ENCODE peak calls at places on chromosomes 3 and 15, in five cellular contexts. One of them, this sample, is unnamed.
A peak's percentile ranks its signal among the peaks of the same experiment; 100 is the strongest.

GRCh38 chr3:89227634-89228033 is 120.2 kb downstream of the EPHA3 start:
- DNase-seq in MM.1S: no peak
- DNase-seq in SK-N-SH: no peak
- DNase-seq in uterus: no peak
- DNase-seq in colonic mucosa: no peak
- DNase-seq in this sample: no peak

GRCh38 chr15:63983071-63983711 is 63.1 kb downstream of the DAPK2 start:
- DNase-seq in colonic mucosa: peak; percentile 7
- DNase-seq in MM.1S: no peak
- DNase-seq in uterus: no peak
- DNase-seq in SK-N-SH: no peak
- DNase-seq in this sample: no peak

GRCh38 chr15:78209646-78210348 is 24.6 kb downstream of the ACSBG1 start:
- DNase-seq in colonic mucosa: peak; percentile 63
- DNase-seq in uterus: no peak
- DNase-seq in MM.1S: no peak
- DNase-seq in SK-N-SH: no peak
- DNase-seq in this sample: peak; percentile 30

GRCh38 chr3:110307065-110307809 is 764.4 kb upstream of the NECTIN3 start:
- DNase-seq in MM.1S: no peak
- DNase-seq in uterus: no peak
- DNase-seq in SK-N-SH: no peak
- DNase-seq in colonic mucosa: no peak
- DNase-seq in this sample: no peak

GRCh38 chr3:128727996-128728395 is 2.0 kb downstream of the RAB7A start:
- DNase-seq in colonic mucosa: no peak
- DNase-seq in MM.1S: no peak
- DNase-seq in uterus: no peak
- DNase-seq in SK-N-SH: no peak
- DNase-seq in this sample: no peak

GRCh38 chr15:25768271-25768670 is 94.9 kb downstream of the ATP10A start:
- DNase-seq in uterus: no peak
- DNase-seq in colonic mucosa: no peak
- DNase-seq in MM.1S: no peak
- DNase-seq in SK-N-SH: no peak
- DNase-seq in this sample: no peak

GRCh38 chr3:141336672-141337522 is 31.4 kb upstream of the ZBTB38 start:
- DNase-seq in colonic mucosa: no peak
- DNase-seq in SK-N-SH: no peak
- DNase-seq in uterus: no peak
- DNase-seq in MM.1S: no peak
- DNase-seq in this sample: no peak

GRCh38 chr3:117892991-117893390 is 1141.7 kb downstream of the IGSF11 start:
- DNase-seq in uterus: no peak
- DNase-seq in MM.1S: no peak
- DNase-seq in colonic mucosa: no peak
- DNase-seq in SK-N-SH: no peak
- DNase-seq in this sample: no peak

GRCh38 chr3:308597-309321 is 112.2 kb downstream of the CHL1 start:
- DNase-seq in colonic mucosa: no peak
- DNase-seq in MM.1S: no peak
- DNase-seq in uterus: no peak
- DNase-seq in SK-N-SH: no peak
- DNase-seq in this sample: no peak

GRCh38 chr3:54954019-54954418 is 26.2 kb upstream of the LRTM1 start:
- DNase-seq in MM.1S: no peak
- DNase-seq in SK-N-SH: peak; percentile 13
- DNase-seq in colonic mucosa: no peak
- DNase-seq in uterus: no peak
- DNase-seq in this sample: peak; percentile 36

GRCh38 chr15:90376789-90377188 is 11.3 kb upstream of the IQGAP1 start:
- DNase-seq in uterus: no peak
- DNase-seq in MM.1S: peak; percentile 54
- DNase-seq in colonic mucosa: no peak
- DNase-seq in SK-N-SH: no peak
- DNase-seq in this sample: no peak

GRCh38 chr3:20564966-20565365 is 379.0 kb upstream of the SGO1 start:
- DNase-seq in MM.1S: no peak
- DNase-seq in colonic mucosa: no peak
- DNase-seq in uterus: no peak
- DNase-seq in SK-N-SH: no peak
- DNase-seq in this sample: no peak

GRCh38 chr15:96325579-96326331 is 4.7 kb upstream of the NR2F2 start:
- DNase-seq in colonic mucosa: no peak
- DNase-seq in SK-N-SH: no peak
- DNase-seq in uterus: no peak
- DNase-seq in MM.1S: no peak
- DNase-seq in this sample: peak; percentile 71

GRCh38 chr15:59444082-59444835 is 6.3 kb downstream of the FAM81A start:
- DNase-seq in SK-N-SH: no peak
- DNase-seq in uterus: no peak
- DNase-seq in MM.1S: no peak
- DNase-seq in colonic mucosa: no peak
- DNase-seq in this sample: peak; percentile 45

GRCh38 chr3:51371943-51372557 is 13.0 kb upstream of the MANF start:
- DNase-seq in colonic mucosa: peak; percentile 67
- DNase-seq in MM.1S: peak; percentile 77
- DNase-seq in SK-N-SH: peak; percentile 56
- DNase-seq in uterus: no peak
- DNase-seq in this sample: peak; percentile 52

GRCh38 chr3:87969620-87970019 is 89.2 kb downstream of the CGGBP1 start:
- DNase-seq in uterus: no peak
- DNase-seq in colonic mucosa: peak; percentile 36
- DNase-seq in SK-N-SH: no peak
- DNase-seq in MM.1S: no peak
- DNase-seq in this sample: no peak

GRCh38 chr15:80854104-80854503 is 74.9 kb downstream of the CEMIP start:
- DNase-seq in SK-N-SH: no peak
- DNase-seq in uterus: peak; percentile 72
- DNase-seq in MM.1S: no peak
- DNase-seq in colonic mucosa: no peak
- DNase-seq in this sample: no peak

GRCh38 chr3:132721479-132722164 is 587 bp downstream of the NPHP3 start:
- DNase-seq in colonic mucosa: peak; percentile 63
- DNase-seq in MM.1S: peak; percentile 49
- DNase-seq in SK-N-SH: no peak
- DNase-seq in uterus: peak; percentile 20
- DNase-seq in this sample: peak; percentile 76

GRCh38 chr3:71582612-71583568 is 638 bp downstream of the FOXP1 start:
- DNase-seq in colonic mucosa: peak; percentile 87
- DNase-seq in MM.1S: peak; percentile 53
- DNase-seq in uterus: peak; percentile 50
- DNase-seq in SK-N-SH: peak; percentile 75
- DNase-seq in this sample: peak; percentile 26

GRCh38 chr15:98281130-98281529 is 320.6 kb downstream of the ARRDC4 start:
- DNase-seq in MM.1S: no peak
- DNase-seq in colonic mucosa: no peak
- DNase-seq in uterus: no peak
- DNase-seq in SK-N-SH: no peak
- DNase-seq in this sample: no peak

GRCh38 chr3:195095704-195096036 is 175.3 kb downstream of the XXYLT1 start:
- DNase-seq in MM.1S: no peak
- DNase-seq in uterus: no peak
- DNase-seq in SK-N-SH: no peak
- DNase-seq in colonic mucosa: no peak
- DNase-seq in this sample: no peak

GRCh38 chr3:177357352-177358084 is 160.2 kb upstream of the TBL1XR1 start:
- DNase-seq in uterus: peak; percentile 40
- DNase-seq in colonic mucosa: peak; percentile 73
- DNase-seq in MM.1S: peak; percentile 89
- DNase-seq in SK-N-SH: peak; percentile 38
- DNase-seq in this sample: peak; percentile 72

GRCh38 chr15:74497584-74497983 is 36.6 kb upstream of the UBL7 start:
- DNase-seq in colonic mucosa: peak; percentile 21
- DNase-seq in SK-N-SH: no peak
- DNase-seq in uterus: no peak
- DNase-seq in MM.1S: peak; percentile 54
- DNase-seq in this sample: peak; percentile 74

GRCh38 chr3:126679831-126680677 is 24.0 kb upstream of the CHCHD6 start:
- DNase-seq in uterus: no peak
- DNase-seq in MM.1S: no peak
- DNase-seq in SK-N-SH: peak; percentile 76
- DNase-seq in colonic mucosa: no peak
- DNase-seq in this sample: no peak

GRCh38 chr3:122295286-122295685 is 29.8 kb upstream of the CSTA start:
- DNase-seq in MM.1S: peak; percentile 42
- DNase-seq in colonic mucosa: no peak
- DNase-seq in uterus: no peak
- DNase-seq in SK-N-SH: no peak
- DNase-seq in this sample: no peak

GRCh38 chr3:171380711-171381435 is 79.3 kb downstream of the TNIK start:
- DNase-seq in SK-N-SH: no peak
- DNase-seq in MM.1S: no peak
- DNase-seq in colonic mucosa: no peak
- DNase-seq in uterus: no peak
- DNase-seq in this sample: peak; percentile 9

GRCh38 chr15:89200182-89200581 is 21.2 kb downstream of the RLBP1 start:
- DNase-seq in uterus: no peak
- DNase-seq in colonic mucosa: no peak
- DNase-seq in SK-N-SH: no peak
- DNase-seq in MM.1S: no peak
- DNase-seq in this sample: no peak

GRCh38 chr15:100875495-100875894 is 4.1 kb upstream of the ALDH1A3 start:
- DNase-seq in SK-N-SH: no peak
- DNase-seq in colonic mucosa: no peak
- DNase-seq in uterus: no peak
- DNase-seq in MM.1S: no peak
- DNase-seq in this sample: no peak

GRCh38 chr15:33374181-33375006 is 63.6 kb downstream of the RYR3 start:
- DNase-seq in uterus: no peak
- DNase-seq in colonic mucosa: no peak
- DNase-seq in MM.1S: no peak
- DNase-seq in SK-N-SH: peak; percentile 44
- DNase-seq in this sample: no peak

GRCh38 chr3:184258926-184259325 is 2.4 kb downstream of the CAMK2N2 start:
- DNase-seq in MM.1S: no peak
- DNase-seq in colonic mucosa: no peak
- DNase-seq in SK-N-SH: no peak
- DNase-seq in uterus: no peak
- DNase-seq in this sample: no peak

GRCh38 chr3:155497930-155498647 is 204.6 kb upstream of the STRIT1 start:
- DNase-seq in SK-N-SH: no peak
- DNase-seq in uterus: no peak
- DNase-seq in colonic mucosa: no peak
- DNase-seq in MM.1S: no peak
- DNase-seq in this sample: peak; percentile 2

GRCh38 chr3:155494332-155494731 is 200.8 kb upstream of the STRIT1 start:
- DNase-seq in colonic mucosa: no peak
- DNase-seq in uterus: no peak
- DNase-seq in MM.1S: peak; percentile 20
- DNase-seq in SK-N-SH: no peak
- DNase-seq in this sample: no peak

GRCh38 chr3:155496206-155496605 is 202.7 kb upstream of the STRIT1 start:
- DNase-seq in SK-N-SH: no peak
- DNase-seq in colonic mucosa: no peak
- DNase-seq in MM.1S: no peak
- DNase-seq in uterus: no peak
- DNase-seq in this sample: no peak

GRCh38 chr3:155492841-155493240 is 199.4 kb upstream of the STRIT1 start:
- DNase-seq in MM.1S: no peak
- DNase-seq in SK-N-SH: no peak
- DNase-seq in colonic mucosa: no peak
- DNase-seq in uterus: no peak
- DNase-seq in this sample: no peak

DNA sequence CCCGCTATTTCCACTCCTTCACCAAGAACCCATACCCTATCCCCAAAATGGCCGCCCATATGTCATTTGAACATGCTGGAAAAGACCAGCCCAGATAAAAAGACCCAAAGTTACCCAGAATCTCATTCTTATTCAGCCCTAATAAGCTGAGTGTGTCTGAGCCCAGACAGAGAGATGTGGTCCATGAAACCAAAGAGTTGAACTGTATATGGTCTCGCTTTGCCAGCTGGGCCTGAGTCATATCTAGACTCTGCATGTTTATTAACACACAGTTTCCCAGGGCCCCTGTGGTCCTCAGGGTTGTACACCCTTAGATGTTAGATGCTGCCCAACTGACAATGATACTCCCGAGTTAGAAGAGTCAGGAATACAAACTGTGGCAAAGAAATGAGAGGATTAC is 201.9 kb upstream of the STRIT1 start:
- DNase-seq in colonic mucosa: no peak
- DNase-seq in MM.1S: no peak
- DNase-seq in SK-N-SH: no peak
- DNase-seq in uterus: no peak
- DNase-seq in this sample: no peak
- H3K27ac ChIP-seq in colonic mucosa: no peak overlapping the region
- H3K27ac ChIP-seq in MM.1S: no peak overlapping the region
- H3K27ac ChIP-seq in SK-N-SH: no peak overlapping the region
- H3K27ac ChIP-seq in uterus: no peak overlapping the region
- H3K27ac ChIP-seq in this sample: no peak overlapping the region

GRCh38 chr3:49403891-49404290 is 7.9 kb downstream of the RHOA start:
- DNase-seq in uterus: no peak
- DNase-seq in MM.1S: no peak
- DNase-seq in SK-N-SH: no peak
- DNase-seq in colonic mucosa: no peak
- DNase-seq in this sample: no peak
- H3K4me1 ChIP-seq in uterus: no peaks in the 10 kb centered on the region
- H3K4me1 ChIP-seq in MM.1S: no peaks in the 10 kb centered on the region
- H3K4me1 ChIP-seq in SK-N-SH: no peaks in the 10 kb centered on the region
- H3K4me1 ChIP-seq in colonic mucosa: peaks cover 16% of the 10 kb centered on the region
- H3K4me1 ChIP-seq in this sample: peaks cover 5% of the 10 kb centered on the region

GRCh38 chr3:62655319-62656063 is 219.7 kb downstream of the CADPS start:
- DNase-seq in SK-N-SH: no peak
- DNase-seq in colonic mucosa: no peak
- DNase-seq in MM.1S: no peak
- DNase-seq in uterus: no peak
- DNase-seq in this sample: no peak

GRCh38 chr3:62653806-62654205 is 221.4 kb downstream of the CADPS start:
- DNase-seq in MM.1S: no peak
- DNase-seq in uterus: no peak
- DNase-seq in colonic mucosa: no peak
- DNase-seq in SK-N-SH: no peak
- DNase-seq in this sample: no peak

GRCh38 chr3:62662680-62663079 is 212.5 kb downstream of the CADPS start:
- DNase-seq in colonic mucosa: no peak
- DNase-seq in SK-N-SH: peak; percentile 24
- DNase-seq in MM.1S: no peak
- DNase-seq in uterus: no peak
- DNase-seq in this sample: no peak

GRCh38 chr3:62659660-62660059 is 215.6 kb downstream of the CADPS start:
- DNase-seq in SK-N-SH: no peak
- DNase-seq in MM.1S: no peak
- DNase-seq in colonic mucosa: no peak
- DNase-seq in uterus: no peak
- DNase-seq in this sample: peak; percentile 10
- H3K4me3 ChIP-seq in SK-N-SH: no peak overlapping the region
- H3K4me3 ChIP-seq in MM.1S: no peak overlapping the region
- H3K4me3 ChIP-seq in colonic mucosa: no peak overlapping the region
- H3K4me3 ChIP-seq in uterus: no peak overlapping the region
- H3K4me3 ChIP-seq in this sample: no peak overlapping the region

DNA sequence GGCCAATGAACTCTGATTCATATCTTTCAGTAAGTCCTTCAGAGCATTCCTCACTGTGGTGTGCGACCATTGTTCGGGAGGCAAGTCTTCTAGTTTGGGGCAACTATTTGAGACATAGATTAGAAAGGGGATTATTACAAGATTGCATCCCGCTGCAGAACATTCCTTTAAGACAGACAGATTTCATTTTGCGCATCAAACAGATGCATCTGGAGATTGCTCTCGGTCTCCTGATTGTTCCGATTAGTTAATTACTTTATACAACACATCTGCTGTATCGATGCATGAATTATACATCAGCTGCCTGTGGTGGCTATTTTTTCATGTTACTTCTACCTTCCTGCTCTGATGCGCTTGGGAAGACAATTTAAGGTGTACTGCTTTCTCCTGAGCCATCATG is 10.0 kb downstream of the SATB1 start:
- DNase-seq in MM.1S: no peak
- DNase-seq in uterus: no peak
- DNase-seq in SK-N-SH: no peak
- DNase-seq in colonic mucosa: no peak
- DNase-seq in this sample: no peak
- H3K27ac ChIP-seq in MM.1S: no peak overlapping the region
- H3K27ac ChIP-seq in uterus: no peak overlapping the region
- H3K27ac ChIP-seq in SK-N-SH: no peak overlapping the region
- H3K27ac ChIP-seq in colonic mucosa: no peak overlapping the region
- H3K27ac ChIP-seq in this sample: no peak overlapping the region

This sample was measured in SJCRH30.